ENCODE peak calls at places on chromosomes 1 and 21, in five cellular contexts. A, E, J, F and I are unnamed samples.

GRCh38 chr1:228799929-228800328 is 64.7 kb downstream of the RHOU start:
- DNase-seq in A (no peak), E (no peak), J (no peak), F (no peak), I (no peak)

GRCh38 chr1:212313616-212314015 is 28.4 kb downstream of the PPP2R5A start:
- DNase-seq in A (no peak), E (peak), J (no peak), F (no peak), I (peak)

GRCh38 chr1:192104852-192105251 is 53.4 kb upstream of the RGS18 start:
- DNase-seq in A (no peak), E (peak), J (no peak), F (no peak), I (peak)

GRCh38 chr1:94350350-94350924 is 67.8 kb upstream of the ABCD3 start:
- DNase-seq in A (no peak), E (no peak), J (no peak), F (no peak), I (no peak)

GRCh38 chr1:96934282-96934681 is 212.7 kb downstream of the PTBP2 start:
- DNase-seq in A (no peak), E (no peak), J (no peak), F (no peak), I (no peak)

GRCh38 chr1:241311056-241311746 is 45.8 kb downstream of the RGS7 start:
- DNase-seq in A (no peak), E (no peak), J (no peak), F (no peak), I (no peak)

GRCh38 chr1:226064816-226065248 is 2.3 kb downstream of the H3-3A start:
- DNase-seq in A (no peak), E (peak), J (no peak), F (peak), I (no peak)

GRCh38 chr1:170075186-170075585 is 691 bp upstream of the KIFAP3 start:
- DNase-seq in A (no peak), E (no peak), J (no peak), F (no peak), I (no peak)

GRCh38 chr1:31984419-31985347 is 29.0 kb upstream of the KHDRBS1 start:
- DNase-seq in A (no peak), E (peak), J (no peak), F (no peak), I (no peak)

GRCh38 chr1:12035306-12035705 is 16.0 kb downstream of the MIIP start:
- DNase-seq in A (no peak), E (no peak), J (no peak), F (no peak), I (no peak)
- TF ChIP-seq CTCF in A (no peak), E (no peak), J (no peak), F (no peak), I (no peak)

DNA sequence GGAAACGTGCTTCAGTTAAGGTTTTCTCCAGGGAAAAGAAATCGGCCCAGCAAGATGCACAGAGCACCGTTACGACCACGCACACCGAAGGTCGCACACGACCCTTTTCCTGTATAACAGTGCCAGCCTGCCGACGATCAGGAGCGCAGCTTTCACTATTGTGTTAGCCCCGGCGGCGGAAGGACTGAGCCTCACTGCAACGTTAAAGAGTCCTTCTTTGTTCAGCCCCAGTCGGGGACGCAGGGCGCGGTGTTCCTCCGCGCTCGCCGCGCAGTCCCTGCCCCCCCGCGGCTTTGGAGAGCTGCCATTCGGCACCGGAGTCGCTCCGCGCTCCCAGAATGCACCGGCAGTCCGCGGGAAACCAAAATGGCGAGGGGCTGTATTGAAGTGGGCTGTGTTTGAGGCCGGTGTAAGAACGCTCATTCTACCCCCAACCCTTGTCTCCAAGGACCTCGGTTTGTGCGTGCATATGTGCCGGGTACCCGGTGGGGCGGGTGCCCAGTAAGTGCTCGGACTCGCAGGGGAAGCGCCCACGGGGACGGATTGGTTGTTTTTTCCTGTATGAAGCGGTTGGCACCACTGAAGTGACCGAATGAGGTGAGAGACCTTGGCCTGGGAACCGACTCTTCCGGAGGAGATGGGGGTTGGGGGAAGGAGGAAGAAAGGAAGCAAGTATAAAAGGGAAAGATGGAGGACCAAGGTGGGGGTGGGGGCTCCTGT is at the start of gene MTF2:
- DNase-seq in A (peak), E (peak), J (peak), F (peak), I (peak)
- TF ChIP-seq CTCF in A (no peak), E (no peak), J (no peak), F (no peak), I (no peak)

GRCh38 chr1:6961905-6962304 is 176.7 kb downstream of the CAMTA1 start:
- DNase-seq in A (no peak), E (no peak), J (no peak), F (no peak), I (no peak)

GRCh38 chr1:6962390-6962955 is 177.2 kb downstream of the CAMTA1 start:
- DNase-seq in A (no peak), E (no peak), J (peak), F (peak), I (no peak)

GRCh38 chr1:6961289-6961688 is 176.0 kb downstream of the CAMTA1 start:
- DNase-seq in A (no peak), E (no peak), J (no peak), F (peak), I (no peak)

GRCh38 chr1:6965062-6965913 is 180.0 kb downstream of the CAMTA1 start:
- DNase-seq in A (no peak), E (no peak), J (no peak), F (no peak), I (no peak)

GRCh38 chr1:6962956-6963915 is 178.0 kb downstream of the CAMTA1 start:
- DNase-seq in A (no peak), E (no peak), J (peak), F (peak), I (no peak)
- TF ChIP-seq CTCF in A (no peak), E (no peak), J (no peak), F (peak), I (no peak)

DNA sequence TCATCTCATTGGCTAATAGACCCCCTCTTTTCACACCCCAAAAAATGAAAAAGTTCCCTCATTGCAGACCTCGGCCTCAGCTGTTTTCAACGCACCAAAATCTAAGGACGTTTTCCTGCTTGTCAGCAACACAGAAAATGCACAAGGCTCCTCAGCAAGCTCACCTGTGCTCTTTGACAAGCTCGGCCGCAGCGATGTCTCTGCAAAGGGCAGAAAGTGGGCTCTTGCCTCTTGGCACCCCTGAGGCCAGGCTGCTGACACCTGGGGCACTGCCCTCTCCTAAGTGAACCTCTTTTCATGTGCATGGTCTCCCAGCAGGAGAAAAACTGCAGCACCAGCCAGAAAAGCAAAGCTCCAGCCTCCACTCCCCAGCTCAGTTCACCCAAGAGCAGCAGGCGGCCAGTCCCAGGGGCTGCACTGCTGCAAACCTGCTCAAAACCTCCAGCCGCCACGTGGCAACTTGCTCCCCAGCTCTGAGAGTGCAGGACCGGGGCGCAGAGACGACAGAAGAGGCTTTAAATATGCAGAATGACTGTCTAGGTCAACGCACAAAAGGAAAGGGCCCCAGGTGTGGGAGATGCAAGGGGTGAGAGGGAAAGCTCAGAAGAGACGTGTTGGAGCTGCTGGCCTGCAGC is 101.7 kb downstream of the PDE9A start:
- DNase-seq in A (no peak), E (no peak), J (peak), F (no peak), I (no peak)
- TF ChIP-seq CTCF in A (no peak), E (no peak), J (no peak), F (no peak), I (no peak)

DNA sequence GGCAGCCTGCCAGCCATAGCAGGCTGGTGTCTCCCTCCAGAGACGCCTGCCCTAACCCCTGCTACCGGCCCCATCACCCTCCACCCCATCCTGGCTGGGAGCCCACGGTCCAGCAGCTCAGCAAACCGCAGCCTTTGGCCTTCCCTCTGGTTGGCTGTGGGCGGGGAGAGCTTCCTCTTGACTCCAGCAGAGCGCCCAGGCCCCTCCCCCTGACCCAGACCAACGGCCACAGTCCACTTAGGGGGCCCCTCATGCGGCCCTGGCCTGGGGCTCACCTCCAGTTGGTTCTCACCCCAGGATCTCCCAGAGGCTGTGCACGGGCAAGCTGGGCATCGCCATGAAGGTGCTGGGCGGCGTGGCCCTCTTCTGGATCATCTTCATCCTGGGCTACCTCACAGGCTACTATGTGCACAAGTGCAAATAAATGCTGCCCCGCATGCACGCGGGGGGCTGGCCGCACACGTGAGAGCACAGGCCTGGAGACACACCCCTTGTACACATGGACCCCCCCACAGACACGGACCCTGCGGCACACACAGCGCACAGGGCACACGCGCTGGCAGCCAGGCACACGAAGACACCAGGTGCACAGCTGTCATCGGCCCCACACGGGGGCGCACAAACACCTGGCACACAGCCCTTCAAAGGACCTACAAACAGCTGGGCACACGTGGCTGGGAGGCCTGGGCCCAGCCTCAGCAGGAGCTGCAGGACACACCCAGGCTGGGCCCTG is 3.1 kb downstream of the SMIM1 start:
- DNase-seq in A (peak), E (no peak), J (peak), F (peak), I (no peak)
- TF ChIP-seq CTCF in A (no peak), E (peak), J (peak), F (peak), I (peak)

DNA sequence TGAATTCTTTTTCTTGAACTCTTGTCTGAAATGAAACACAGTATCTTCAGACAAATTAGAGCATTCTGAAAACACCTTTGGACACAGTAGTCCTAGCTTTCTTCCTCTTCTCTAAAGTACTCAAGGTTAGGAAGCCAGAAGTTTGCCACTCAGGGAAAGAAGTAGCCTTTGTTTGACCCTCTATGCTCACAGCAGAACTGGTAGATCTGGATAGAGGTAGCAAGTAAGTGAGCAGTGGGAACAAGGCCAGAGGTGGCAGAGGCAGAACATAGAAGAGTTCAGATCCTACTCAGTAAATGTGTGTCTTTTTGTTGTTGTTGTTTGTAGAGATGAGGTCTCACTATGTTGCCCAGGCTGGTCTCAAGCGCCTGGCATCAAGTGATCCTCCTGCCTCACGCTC is 7.4 kb upstream of the PIGR start:
- DNase-seq in A (no peak), E (no peak), J (no peak), F (no peak), I (no peak)
- TF ChIP-seq CTCF in A (no peak), E (no peak), J (no peak), F (no peak), I (no peak)

DNA sequence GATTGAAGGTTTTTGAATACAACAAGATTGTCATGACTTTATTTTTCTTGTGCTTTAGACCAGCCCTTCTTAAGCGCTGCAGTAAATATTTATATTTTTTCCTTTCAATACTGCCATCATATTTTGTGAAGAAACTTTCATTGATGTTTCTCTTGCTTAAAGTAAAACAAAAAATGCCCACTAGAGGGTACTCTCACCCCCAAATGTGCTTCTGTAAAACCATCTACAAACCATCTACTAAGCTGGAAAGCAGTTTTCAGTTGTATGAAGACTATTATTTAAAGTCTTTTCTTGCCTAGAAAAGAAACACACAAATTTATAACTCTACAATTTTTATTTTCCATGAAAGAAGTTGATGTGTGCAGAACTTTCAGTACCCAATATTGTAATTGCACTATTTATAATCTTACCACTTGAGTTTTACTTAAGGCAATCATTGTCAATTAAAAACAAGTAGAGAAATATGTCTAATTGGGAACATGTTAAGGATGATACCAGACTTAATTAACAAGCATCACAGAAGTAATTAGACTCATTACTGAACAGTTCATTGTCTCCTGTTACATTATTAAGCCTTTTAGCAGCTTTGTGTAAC is 10.7 kb downstream of the LEPR start:
- DNase-seq in A (no peak), E (peak), J (no peak), F (no peak), I (no peak)
- TF ChIP-seq CTCF in A (peak), E (peak), J (peak), F (peak), I (peak)

GRCh38 chr1:80214888-80215540 is 1208.5 kb upstream of the ADGRL4 start:
- DNase-seq in A (no peak), E (no peak), J (no peak), F (no peak), I (no peak)

GRCh38 chr1:80212958-80213357 is 1206.4 kb upstream of the ADGRL4 start:
- DNase-seq in A (no peak), E (no peak), J (no peak), F (no peak), I (no peak)

GRCh38 chr1:80218112-80218511 is 1211.6 kb upstream of the ADGRL4 start:
- DNase-seq in A (no peak), E (peak), J (no peak), F (no peak), I (no peak)

GRCh38 chr1:80221319-80221718 is 1214.8 kb upstream of the ADGRL4 start:
- DNase-seq in A (no peak), E (no peak), J (no peak), F (no peak), I (no peak)

DNA sequence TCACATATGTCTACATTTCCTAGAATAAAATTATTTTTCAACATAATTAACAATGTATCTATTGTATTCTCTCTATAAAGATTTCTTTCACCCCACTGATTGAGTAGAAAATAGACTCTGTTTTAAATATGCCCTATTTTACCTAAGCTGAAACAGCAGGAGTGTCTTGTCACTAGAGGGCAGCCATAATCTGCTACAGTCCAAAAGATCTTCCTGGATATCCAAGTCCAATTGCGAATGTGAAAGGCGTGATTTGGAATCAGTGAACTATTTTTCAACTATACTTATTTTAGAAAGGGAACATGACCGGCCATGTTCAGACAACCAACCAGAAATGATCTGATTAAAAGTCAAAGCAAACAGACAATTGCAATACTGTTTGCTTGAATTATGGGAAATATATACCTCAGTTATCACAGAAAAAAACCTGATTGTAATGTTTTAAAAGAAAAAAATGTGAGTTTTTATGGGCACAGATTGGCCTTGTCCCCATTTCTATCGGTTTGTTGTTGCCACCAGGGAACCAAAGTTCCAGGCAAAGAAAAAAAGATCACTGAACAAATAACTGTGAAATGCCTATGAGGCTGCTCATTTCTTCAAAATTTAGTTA is 1211.0 kb upstream of the ADGRL4 start:
- DNase-seq in A (no peak), E (peak), J (no peak), F (peak), I (no peak)
- TF ChIP-seq CTCF in A (no peak), E (peak), J (peak), F (peak), I (peak)

GRCh38 chr1:18635833-18636671 is 5.4 kb downstream of the PAX7 start:
- DNase-seq in A (no peak), E (peak), J (no peak), F (peak), I (no peak)
- TF ChIP-seq CTCF in A (no peak), E (no peak), J (no peak), F (peak), I (no peak)

GRCh38 chr1:114083186-114083585 is 70.5 kb downstream of the SYT6 start:
- DNase-seq in A (no peak), E (no peak), J (no peak), F (no peak), I (no peak)
- TF ChIP-seq CTCF in A (no peak), E (no peak), J (no peak), F (no peak), I (no peak)